ENCODE peak calls at places on chromosomes 12 and 14, in five cellular contexts. One of them, this sample, is unnamed.

GRCh38 chr12:110640275-110641025 is 26.5 kb downstream of the TCTN1 start:
- DNase-seq in HFF-Myc: no peak
- DNase-seq in GF-D8: no peak
- DNase-seq in right cardiac atrium: peak; percentile 84
- DNase-seq in DMS53: no peak
- DNase-seq in this sample: no peak

GRCh38 chr12:104011265-104011664 is 38.7 kb downstream of the GLT8D2 start:
- DNase-seq in HFF-Myc: peak; percentile 70
- DNase-seq in DMS53: peak; percentile 17
- DNase-seq in GF-D8: no peak
- DNase-seq in right cardiac atrium: no peak
- DNase-seq in this sample: no peak

GRCh38 chr12:31868980-31869379 is 90.2 kb upstream of the RESF1 start:
- DNase-seq in DMS53: peak; percentile 56
- DNase-seq in GF-D8: no peak
- DNase-seq in right cardiac atrium: peak; percentile 52
- DNase-seq in HFF-Myc: peak; percentile 41
- DNase-seq in this sample: peak; percentile 100

GRCh38 chr12:43291516-43291915 is 260.5 kb downstream of the ADAMTS20 start:
- DNase-seq in DMS53: no peak
- DNase-seq in HFF-Myc: no peak
- DNase-seq in GF-D8: no peak
- DNase-seq in right cardiac atrium: no peak
- DNase-seq in this sample: peak; percentile 75

GRCh38 chr12:121956041-121956341 is 37.6 kb downstream of the CFAP251 start:
- DNase-seq in HFF-Myc: no peak
- DNase-seq in right cardiac atrium: no peak
- DNase-seq in DMS53: no peak
- DNase-seq in GF-D8: no peak
- DNase-seq in this sample: no peak

GRCh38 chr14:74954232-74954946 is 1.0 kb downstream of the PGF start:
- DNase-seq in GF-D8: no peak
- DNase-seq in HFF-Myc: no peak
- DNase-seq in right cardiac atrium: peak; percentile 74
- DNase-seq in DMS53: peak; percentile 17
- DNase-seq in this sample: peak; percentile 93

GRCh38 chr12:83805137-83805818 is 1107.3 kb downstream of the SLC6A15 start:
- DNase-seq in DMS53: no peak
- DNase-seq in GF-D8: no peak
- DNase-seq in HFF-Myc: no peak
- DNase-seq in right cardiac atrium: no peak
- DNase-seq in this sample: no peak

GRCh38 chr12:6033546-6033945 is 88.5 kb upstream of the ANO2 start:
- DNase-seq in right cardiac atrium: no peak
- DNase-seq in HFF-Myc: no peak
- DNase-seq in GF-D8: no peak
- DNase-seq in DMS53: no peak
- DNase-seq in this sample: no peak

GRCh38 chr12:127273621-127274020 is 993.3 kb upstream of the TMEM132C start:
- DNase-seq in GF-D8: no peak
- DNase-seq in HFF-Myc: no peak
- DNase-seq in DMS53: no peak
- DNase-seq in right cardiac atrium: no peak
- DNase-seq in this sample: no peak

GRCh38 chr14:63672417-63673180 is 30.9 kb upstream of the WDR89 start:
- DNase-seq in HFF-Myc: peak; percentile 37
- DNase-seq in DMS53: peak; percentile 36
- DNase-seq in right cardiac atrium: no peak
- DNase-seq in GF-D8: no peak
- DNase-seq in this sample: peak; percentile 31

GRCh38 chr12:96882862-96883261 is 24.2 kb upstream of the NEDD1 start:
- DNase-seq in right cardiac atrium: no peak
- DNase-seq in HFF-Myc: no peak
- DNase-seq in GF-D8: no peak
- DNase-seq in DMS53: no peak
- DNase-seq in this sample: no peak